ENCODE peak calls at places on chromosomes 7 and 10, in eight cellular contexts. X, K, V, W, G, T, E and O are unnamed samples.

GRCh38 chr10:127880557-127880956 is 12.2 kb downstream of the CLRN3 start:
- DNase-seq in X (no peak), K (peak), V (no peak), W (no peak), G (no peak), T (no peak), E (no peak), O (no peak)

GRCh38 chr7:151503902-151504714 is 15.6 kb downstream of the RHEB start:
- DNase-seq in X (peak), K (peak), V (no peak), W (peak), G (peak), T (no peak), E (no peak), O (no peak)

GRCh38 chr7:27204851-27205322 is 5.0 kb upstream of the HOXA13 start:
- DNase-seq in X (no peak), K (no peak), V (no peak), W (no peak), G (peak), T (no peak), E (no peak), O (peak)

GRCh38 chr7:133510326-133511055 is 257.6 kb downstream of the EXOC4 start:
- DNase-seq in X (peak), K (no peak), V (no peak), W (no peak), G (no peak), T (no peak), E (no peak), O (no peak)

GRCh38 chr7:2046581-2047271 is 186.0 kb downstream of the MAD1L1 start:
- DNase-seq in X (no peak), K (peak), V (peak), W (no peak), G (no peak), T (no peak), E (no peak), O (no peak)

GRCh38 chr7:148686312-148686937 is 12.3 kb upstream of the CUL1 start:
- DNase-seq in X (no peak), K (no peak), V (no peak), W (no peak), G (no peak), T (no peak), E (no peak), O (no peak)

GRCh38 chr10:52268790-52269189 is 45.3 kb upstream of the DKK1 start:
- DNase-seq in X (no peak), K (no peak), V (no peak), W (no peak), G (no peak), T (no peak), E (no peak), O (no peak)

GRCh38 chr10:4246881-4247358 is 461.9 kb upstream of the KLF6 start:
- DNase-seq in X (peak), K (no peak), V (no peak), W (no peak), G (peak), T (no peak), E (no peak), O (no peak)

GRCh38 chr10:71747808-71748523 is 25.4 kb downstream of the VSIR start:
- DNase-seq in X (no peak), K (no peak), V (peak), W (no peak), G (no peak), T (peak), E (no peak), O (no peak)

GRCh38 chr7:150973571-150974451 is 4.3 kb downstream of the KCNH2 start:
- DNase-seq in X (no peak), K (no peak), V (no peak), W (no peak), G (no peak), T (no peak), E (no peak), O (peak)

GRCh38 chr10:2839081-2839725 is 228.1 kb upstream of the PFKP start:
- DNase-seq in X (peak), K (no peak), V (peak), W (peak), G (no peak), T (peak), E (no peak), O (peak)

GRCh38 chr7:100430450-100431285 is 1.0 kb downstream of the MEPCE start:
- DNase-seq in X (no peak), K (peak), V (no peak), W (no peak), G (peak), T (no peak), E (no peak), O (no peak)

GRCh38 chr7:142961595-142961972 is 579 bp downstream of the KEL start:
- DNase-seq in X (no peak), K (no peak), V (no peak), W (no peak), G (no peak), T (no peak), E (no peak), O (no peak)

GRCh38 chr7:923108-924041 is 31.1 kb downstream of the ADAP1 start:
- DNase-seq in X (peak), K (peak), V (peak), W (peak), G (peak), T (no peak), E (no peak), O (peak)

GRCh38 chr10:77478248-77478963 is 159.2 kb downstream of the KCNMA1 start:
- DNase-seq in X (peak), K (no peak), V (no peak), W (no peak), G (peak), T (no peak), E (no peak), O (no peak)

GRCh38 chr10:118003146-118003545 is 43.6 kb downstream of the RAB11FIP2 start:
- DNase-seq in X (peak), K (no peak), V (no peak), W (no peak), G (no peak), T (no peak), E (no peak), O (no peak)

GRCh38 chr7:151834281-151835035 is 42.5 kb downstream of the PRKAG2 start:
- DNase-seq in X (no peak), K (no peak), V (no peak), W (no peak), G (no peak), T (no peak), E (no peak), O (no peak)

GRCh38 chr7:34191766-34192550 is 286.6 kb downstream of the BMPER start:
- DNase-seq in X (no peak), K (no peak), V (no peak), W (no peak), G (no peak), T (no peak), E (no peak), O (no peak)

GRCh38 chr7:102983602-102984001 is 70.8 kb downstream of the LRRC17 start:
- DNase-seq in X (no peak), K (no peak), V (no peak), W (no peak), G (no peak), T (no peak), E (no peak), O (no peak)

GRCh38 chr10:26274391-26274790 is 57.8 kb downstream of the GAD2 start:
- DNase-seq in X (no peak), K (no peak), V (peak), W (no peak), G (no peak), T (no peak), E (no peak), O (no peak)

DNA sequence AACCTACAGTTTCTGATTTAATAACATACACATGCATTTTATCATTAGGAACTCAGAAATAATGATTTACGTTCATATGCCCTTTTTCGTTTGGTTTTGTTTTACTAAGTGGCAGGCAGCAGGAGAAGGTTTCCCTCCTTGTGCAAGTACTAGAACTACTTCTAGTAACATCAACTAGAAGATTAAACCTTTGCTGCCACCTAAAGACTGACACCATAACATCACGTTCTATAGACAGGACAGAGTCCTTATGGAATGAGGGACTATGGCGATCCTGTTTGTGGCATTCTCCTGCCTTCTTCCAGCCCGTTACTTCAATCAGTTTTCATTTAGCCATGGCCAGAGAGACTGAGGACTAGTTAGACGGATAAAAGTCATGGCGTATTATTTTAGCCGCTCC is 53.2 kb downstream of the GAD2 start:
- DNase-seq in X (peak), K (no peak), V (no peak), W (no peak), G (no peak), T (peak), E (no peak), O (no peak)
- TF ChIP-seq CTCF in X (no peak), K (no peak), V (peak), W (no peak), G (no peak), T (no peak), E (no peak), O (no peak)

GRCh38 chr10:29493697-29494096 is 141.1 kb downstream of the SVIL start:
- DNase-seq in X (no peak), K (no peak), V (no peak), W (no peak), G (no peak), T (no peak), E (no peak), O (no peak)

GRCh38 chr10:29499993-29500537 is 134.7 kb downstream of the SVIL start:
- DNase-seq in X (no peak), K (no peak), V (no peak), W (no peak), G (no peak), T (no peak), E (no peak), O (no peak)

GRCh38 chr10:29495366-29495765 is 139.4 kb downstream of the SVIL start:
- DNase-seq in X (no peak), K (no peak), V (no peak), W (no peak), G (no peak), T (no peak), E (no peak), O (no peak)

GRCh38 chr10:29501692-29502091 is 133.1 kb downstream of the SVIL start:
- DNase-seq in X (peak), K (no peak), V (no peak), W (peak), G (peak), T (no peak), E (no peak), O (no peak)

GRCh38 chr10:29496341-29497162 is 138.2 kb downstream of the SVIL start:
- DNase-seq in X (peak), K (peak), V (peak), W (peak), G (peak), T (peak), E (no peak), O (peak)
- TF ChIP-seq CTCF in X (peak), K (peak), V (peak), W (peak), G (peak), T (peak), E (peak), O (peak)

DNA sequence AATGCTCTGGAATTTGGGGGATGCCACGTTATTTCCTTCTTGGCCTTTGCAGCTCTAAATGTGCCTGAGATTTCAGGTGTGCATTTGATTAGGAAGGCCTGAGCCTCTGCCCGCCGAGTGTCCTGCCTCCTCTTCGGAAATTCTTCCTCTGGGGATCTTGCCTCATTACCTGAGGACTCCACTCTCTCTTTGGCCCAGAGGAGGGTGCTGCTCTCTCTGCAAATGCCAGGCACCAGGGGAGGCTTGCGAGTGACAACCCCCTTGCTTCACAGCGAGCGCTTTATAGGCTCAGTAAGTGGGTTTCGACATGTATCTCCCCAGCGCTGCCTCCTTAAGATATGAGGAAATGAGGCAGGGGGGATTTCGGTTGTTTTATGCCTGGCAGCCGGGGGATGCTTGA is 423.9 kb downstream of the GLRX3 start:
- DNase-seq in X (no peak), K (no peak), V (no peak), W (no peak), G (no peak), T (no peak), E (no peak), O (no peak)
- TF ChIP-seq CTCF in X (no peak), K (no peak), V (no peak), W (no peak), G (no peak), T (no peak), E (no peak), O (no peak)

DNA sequence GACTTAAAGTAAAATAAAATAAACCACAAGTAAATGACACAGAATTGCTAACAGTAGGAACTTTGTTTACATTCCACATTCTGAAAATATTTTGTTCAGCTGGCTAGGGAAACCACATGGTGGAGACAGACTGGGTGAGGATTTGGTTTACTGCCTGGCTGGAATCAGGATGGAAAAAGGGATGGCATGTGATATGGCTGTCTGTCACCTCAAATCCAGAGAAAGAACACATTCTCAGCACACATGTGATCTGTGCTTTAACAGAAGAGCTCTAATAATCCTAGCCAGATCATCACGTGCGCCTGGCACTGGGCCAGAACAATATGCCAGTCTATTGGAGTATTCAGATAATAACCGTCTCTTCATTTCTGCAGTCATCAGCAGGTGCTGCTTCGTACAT is 90.9 kb upstream of the PIP4K2A start:
- DNase-seq in X (peak), K (peak), V (no peak), W (no peak), G (peak), T (no peak), E (no peak), O (no peak)
- TF ChIP-seq CTCF in X (peak), K (no peak), V (peak), W (no peak), G (no peak), T (no peak), E (peak), O (no peak)